ENCODE peak calls at places on chromosomes 16 and 17, in seven cellular contexts. I, R, O, N, W, L and Y are unnamed samples.

GRCh38 chr16:57633383-57634064 is 5.1 kb downstream of the ADGRG1 start:
- DNase-seq in I (no peak), R (no peak), O (no peak), N (no peak), W (no peak), L (no peak), Y (no peak)

GRCh38 chr16:64012166-64012565 is 1109.7 kb downstream of the CDH11 start:
- DNase-seq in I (no peak), R (no peak), O (peak; percentile 8), N (no peak), W (peak; percentile 2), L (no peak), Y (no peak)

GRCh38 chr17:7992516-7992915 is 9.9 kb upstream of the GUCY2D start:
- DNase-seq in I (peak; percentile 62), R (peak; percentile 97), O (peak; percentile 65), N (peak; percentile 99), W (peak; percentile 50), L (no peak), Y (no peak)

GRCh38 chr17:82126479-82127314 is 28.7 kb upstream of the FASN start:
- DNase-seq in I (no peak), R (no peak), O (no peak), N (no peak), W (no peak), L (no peak), Y (no peak)

GRCh38 chr17:78748730-78749317 is 33.2 kb downstream of the CYTH1 start:
- DNase-seq in I (peak; percentile 24), R (peak; percentile 87), O (peak; percentile 77), N (peak; percentile 86), W (peak; percentile 70), L (peak; percentile 65), Y (peak; percentile 84)

GRCh38 chr16:50603206-50604064 is 55.2 kb downstream of the NKD1 start:
- DNase-seq in I (no peak), R (peak; percentile 13), O (peak; percentile 96), N (peak; percentile 27), W (peak; percentile 73), L (no peak), Y (peak; percentile 28)

GRCh38 chr16:56369202-56369601 is 56.1 kb downstream of the AMFR start:
- DNase-seq in I (no peak), R (no peak), O (no peak), N (no peak), W (no peak), L (no peak), Y (no peak)

GRCh38 chr16:4290236-4290830 is 17.5 kb upstream of the TFAP4 start:
- DNase-seq in I (peak; percentile 66), R (peak; percentile 87), O (peak; percentile 92), N (peak; percentile 78), W (peak; percentile 51), L (peak; percentile 69), Y (peak; percentile 94)

GRCh38 chr16:630024-630814 is 566 bp upstream of the WFIKKN1 start:
- DNase-seq in I (no peak), R (no peak), O (no peak), N (no peak), W (no peak), L (peak; percentile 48), Y (no peak)

GRCh38 chr17:31743767-31744166 is 115.3 kb downstream of the COPRS start:
- DNase-seq in I (peak; percentile 28), R (no peak), O (peak; percentile 64), N (no peak), W (peak; percentile 70), L (no peak), Y (peak; percentile 38)

GRCh38 chr16:85321856-85322271 is 209.6 kb upstream of the CIBAR2 start:
- DNase-seq in I (peak; percentile 89), R (no peak), O (peak; percentile 95), N (no peak), W (peak; percentile 99), L (peak; percentile 99), Y (peak; percentile 93)

GRCh38 chr16:66842765-66843164 is 1.4 kb upstream of the CA7 start:
- DNase-seq in I (peak; percentile 19), R (peak; percentile 43), O (no peak), N (peak; percentile 47), W (no peak), L (no peak), Y (no peak)

GRCh38 chr17:44362964-44363612 is 565 bp downstream of the FAM171A2 start:
- DNase-seq in I (no peak), R (no peak), O (no peak), N (no peak), W (no peak), L (no peak), Y (no peak)

GRCh38 chr17:1648582-1649115 is 1.0 kb downstream of the RILP start:
- DNase-seq in I (peak; percentile 94), R (peak; percentile 94), O (peak; percentile 94), N (peak; percentile 86), W (peak; percentile 96), L (peak; percentile 98), Y (peak; percentile 96)

GRCh38 chr17:39098474-39099090 is 52.9 kb downstream of the PLXDC1 start:
- DNase-seq in I (no peak), R (no peak), O (no peak), N (no peak), W (no peak), L (no peak), Y (no peak)

GRCh38 chr16:8632675-8633182 is 11.2 kb downstream of the METTL22 start:
- DNase-seq in I (no peak), R (no peak), O (no peak), N (no peak), W (no peak), L (peak; percentile 64), Y (no peak)

GRCh38 chr16:1777375-1778199 is 4.7 kb upstream of the MRPS34 start:
- DNase-seq in I (no peak), R (no peak), O (no peak), N (no peak), W (no peak), L (peak; percentile 57), Y (no peak)

GRCh38 chr16:66207864-66208226 is 158.6 kb upstream of the CDH5 start:
- DNase-seq in I (no peak), R (peak; percentile 80), O (no peak), N (no peak), W (no peak), L (no peak), Y (no peak)

GRCh38 chr16:81280393-81280792 is 34.4 kb upstream of the GAN start:
- DNase-seq in I (no peak), R (peak; percentile 36), O (no peak), N (no peak), W (peak; percentile 37), L (no peak), Y (peak; percentile 55)

GRCh38 chr17:66507982-66508760 is 205.8 kb downstream of the PRKCA start:
- DNase-seq in I (no peak), R (no peak), O (no peak), N (no peak), W (peak; percentile 49), L (no peak), Y (no peak)

GRCh38 chr17:59754547-59754946 is 47.1 kb downstream of the VMP1 start:
- DNase-seq in I (peak; percentile 98), R (peak; percentile 92), O (peak; percentile 96), N (peak; percentile 96), W (peak; percentile 93), L (no peak), Y (peak; percentile 96)

GRCh38 chr17:59757881-59758385 is 50.5 kb downstream of the VMP1 start:
- DNase-seq in I (no peak), R (no peak), O (no peak), N (no peak), W (no peak), L (no peak), Y (no peak)

GRCh38 chr17:59753522-59754467 is 46.3 kb downstream of the VMP1 start:
- DNase-seq in I (peak; percentile 93), R (peak; percentile 91), O (peak; percentile 87), N (peak; percentile 83), W (peak; percentile 96), L (no peak), Y (peak; percentile 94)

GRCh38 chr17:59757043-59757824 is 49.8 kb downstream of the VMP1 start:
- DNase-seq in I (no peak), R (no peak), O (peak; percentile 50), N (no peak), W (peak; percentile 17), L (no peak), Y (no peak)

DNA sequence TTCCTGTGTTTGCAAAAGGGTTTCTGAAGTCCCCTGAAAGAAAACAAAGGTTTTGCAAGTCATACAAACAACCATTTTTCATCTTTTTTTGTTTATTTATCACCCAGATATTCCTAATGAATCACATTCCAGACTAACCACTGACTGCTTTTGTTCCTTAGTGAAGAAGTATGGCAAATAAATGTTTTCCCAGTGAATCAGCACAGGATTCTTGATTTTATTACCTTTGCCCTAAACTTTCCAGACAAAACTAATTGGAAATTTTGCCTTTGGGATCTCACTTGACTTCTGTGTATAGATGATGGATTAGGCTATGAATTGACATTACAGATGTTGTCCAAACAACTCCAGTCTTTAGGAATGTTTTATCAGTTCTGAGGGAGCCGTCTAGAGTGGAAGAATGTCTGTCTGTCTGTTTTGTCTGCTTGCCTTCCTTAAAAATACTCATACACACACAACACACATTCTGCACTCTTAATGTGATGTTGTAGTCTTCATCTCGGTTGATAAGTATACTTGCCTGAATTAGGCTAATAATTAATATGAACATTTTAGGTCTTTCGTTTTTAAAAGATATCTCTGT is 48.9 kb downstream of the VMP1 start:
- DNase-seq in I (peak; percentile 74), R (peak; percentile 87), O (peak; percentile 97), N (peak; percentile 66), W (peak; percentile 90), L (no peak), Y (peak; percentile 91)
- H3K4me3 ChIP-seq in I (no peak overlapping the region), R (no peak overlapping the region), O (no peak overlapping the region), N (no peak overlapping the region), W (no peak overlapping the region), L (no peak overlapping the region), Y (no peak overlapping the region)

GRCh38 chr17:28053044-28053670 is 10.7 kb downstream of the NLK start:
- DNase-seq in I (no peak), R (no peak), O (peak; percentile 31), N (no peak), W (no peak), L (no peak), Y (no peak)
- TF ChIP-seq CTCF in I (no peak), R (no peak), O (no peak), N (no peak), W (no peak), L (no peak), Y (no peak)

DNA sequence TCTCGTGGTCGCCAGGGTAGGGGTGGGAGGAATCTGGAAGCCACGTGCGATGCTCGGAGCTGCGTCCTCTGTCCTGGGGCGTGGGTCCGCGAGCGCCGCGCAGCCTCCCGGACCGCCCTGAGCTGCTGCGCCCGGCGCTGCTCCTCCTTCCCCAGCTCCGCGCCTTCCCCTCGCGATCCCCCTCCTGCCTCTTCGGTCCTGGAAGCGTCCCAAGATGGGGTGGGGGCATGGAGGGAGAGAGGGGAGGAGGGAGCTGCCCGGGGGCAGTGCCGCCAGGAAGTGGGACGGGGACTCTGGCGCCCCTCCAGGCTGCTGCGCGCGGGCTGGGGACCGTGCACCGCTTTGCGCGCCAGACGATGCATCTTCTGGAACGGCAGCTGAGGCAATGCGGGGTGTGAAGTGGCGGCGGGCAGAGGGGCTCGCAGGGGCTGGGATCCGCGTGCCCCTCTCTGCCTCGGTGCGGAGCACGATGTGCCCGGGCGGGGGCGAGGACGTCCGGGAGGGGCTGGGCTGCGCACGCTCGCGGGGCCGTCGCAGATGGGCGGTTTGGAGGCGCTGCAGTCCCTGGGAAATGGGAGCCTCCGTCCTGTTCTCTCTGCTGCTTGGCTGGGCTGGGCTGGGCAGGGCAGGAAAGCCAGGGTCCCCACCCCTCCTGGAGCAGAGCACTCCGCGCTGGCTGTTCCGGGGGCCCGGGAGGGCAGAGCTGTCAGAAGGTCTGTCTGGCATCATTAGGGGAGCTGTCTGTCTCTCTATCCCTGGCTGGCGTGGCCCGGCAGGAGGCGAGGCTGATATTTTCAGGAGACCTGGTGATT is 388.0 kb downstream of the SEC14L1 start:
- DNase-seq in I (no peak), R (no peak), O (no peak), N (no peak), W (no peak), L (peak; percentile 46), Y (no peak)
- H3K4me3 ChIP-seq in I (no peak overlapping the region), R (no peak overlapping the region), O (no peak overlapping the region), N (peak overlapping the region; percentile 31), W (peak overlapping the region; percentile 35), L (peak overlapping the region; percentile 41), Y (peak overlapping the region; percentile 40)

GRCh38 chr17:29357232-29357631 is 32.9 kb upstream of the TAOK1 start:
- DNase-seq in I (no peak), R (no peak), O (no peak), N (no peak), W (no peak), L (no peak), Y (no peak)
- TF ChIP-seq CTCF in I (no peak), R (no peak), O (no peak), N (no peak), W (no peak), L (no peak), Y (no peak)